ENCODE peak calls at places on chromosomes 16 and 17, in nine cellular contexts. D, T, P, Q, J, B, O, R and N are unnamed samples.
A peak's percentile ranks its signal among the peaks of the same experiment; 100 is the strongest.

GRCh38 chr16:71878911-71879310 is 5.1 kb downstream of the ZNF821 start:
- DNase-seq in Q (no peak), B (no peak), T (no peak), D (no peak), O (no peak), J (no peak), P (no peak), R (no peak), N (no peak)

GRCh38 chr16:27475561-27475960 is 73.6 kb downstream of the IL21R start:
- DNase-seq in O (no peak), J (no peak), Q (no peak), R (peak; percentile 27), T (no peak), B (no peak), D (no peak), P (no peak), N (no peak)

GRCh38 chr17:70855401-70856054 is 686.2 kb downstream of the KCNJ2 start:
- DNase-seq in B (no peak), D (no peak), Q (no peak), P (no peak), T (no peak), O (no peak), J (peak; percentile 42), R (no peak), N (no peak)

GRCh38 chr16:15650698-15651161 is 685 bp downstream of the NDE1 start:
- DNase-seq in D (peak; percentile 51), P (no peak), J (peak; percentile 8), Q (peak; percentile 52), T (no peak), O (peak; percentile 30), B (peak; percentile 36), R (peak; percentile 30), N (peak; percentile 65)

GRCh38 chr17:38608648-38609047 is 2.9 kb upstream of the SRCIN1 start:
- DNase-seq in P (no peak), Q (no peak), T (no peak), D (no peak), J (peak; percentile 83), O (peak; percentile 96), B (no peak), R (peak; percentile 43), N (no peak)

GRCh38 chr17:34412965-34413441 is 50.0 kb upstream of the CCL1 start:
- DNase-seq in B (no peak), Q (no peak), T (no peak), R (no peak), P (no peak), D (no peak), J (no peak), O (no peak), N (no peak)

GRCh38 chr17:80773243-80773991 is 218.2 kb upstream of the CHMP6 start:
- DNase-seq in B (no peak), D (peak; percentile 78), O (no peak), J (no peak), P (no peak), T (peak; percentile 98), Q (no peak), R (no peak), N (peak; percentile 79)

GRCh38 chr17:73969956-73970355 is 233.5 kb upstream of the RPL38 start:
- DNase-seq in B (no peak), O (no peak), D (no peak), T (peak; percentile 73), R (no peak), J (no peak), Q (no peak), P (no peak), N (peak; percentile 23)

DNA sequence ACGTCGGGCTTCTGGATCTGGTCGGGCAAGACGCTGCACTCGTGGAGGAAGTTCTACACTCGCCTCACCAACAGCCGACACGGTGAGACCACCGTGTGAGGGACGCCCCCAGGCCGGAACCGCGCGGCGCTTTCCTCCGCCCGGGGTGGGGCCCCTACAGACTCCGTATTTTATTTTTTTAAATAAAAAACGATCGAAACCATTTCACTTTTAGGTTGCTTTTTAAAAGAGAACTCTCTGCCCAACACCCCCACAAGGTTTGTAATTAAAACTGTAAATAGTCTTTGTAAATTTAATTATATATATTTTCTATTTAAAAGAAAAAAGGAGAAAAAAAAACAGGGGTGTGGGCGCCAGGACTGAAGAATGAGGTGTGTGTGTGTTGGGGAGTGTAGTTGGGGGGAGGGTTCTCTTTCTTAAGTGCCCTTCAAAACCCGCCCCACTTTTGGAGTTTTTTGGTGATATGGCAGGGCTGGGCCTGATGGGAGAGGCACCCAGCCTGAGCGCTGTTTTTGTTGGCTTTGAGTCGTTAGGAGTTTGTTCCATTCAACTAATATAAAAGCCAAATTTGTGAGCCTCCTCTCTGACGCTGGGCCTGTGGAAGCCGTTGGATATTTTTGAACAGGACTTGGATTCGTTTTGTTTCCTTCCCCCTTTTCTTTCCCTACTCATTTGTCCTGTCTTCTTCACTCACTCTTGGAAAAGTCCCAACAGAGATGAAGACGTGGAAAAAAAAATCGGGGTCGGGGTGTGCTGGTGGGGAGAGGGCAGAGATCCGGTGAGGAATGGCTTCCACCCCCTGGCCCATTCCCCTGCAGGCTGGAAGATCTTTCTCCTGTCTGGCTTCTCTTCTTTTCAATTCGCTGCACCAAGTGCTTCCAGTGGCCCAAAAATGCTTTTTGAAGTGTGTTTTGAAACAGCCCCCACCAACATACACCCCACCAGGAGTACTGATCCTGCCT is 2.3 kb downstream of the FZD2 start:
- DNase-seq in J (no peak), D (no peak), P (no peak), T (no peak), O (peak; percentile 5), R (no peak), Q (no peak), B (no peak), N (no peak)
- H3K27me3 ChIP-seq in J (no peaks in the 10 kb centered on the region), D (no peaks in the 10 kb centered on the region), P (peaks cover 6% of the 10 kb centered on the region), T (peaks cover 18% of the 10 kb centered on the region), O (no peaks in the 10 kb centered on the region), R (no peaks in the 10 kb centered on the region), Q (no peaks in the 10 kb centered on the region), B (no peaks in the 10 kb centered on the region), N (no peaks in the 10 kb centered on the region)

GRCh38 chr16:67551091-67551490 is 11.2 kb upstream of the CTCF start:
- DNase-seq in J (no peak), B (no peak), P (no peak), R (no peak), Q (no peak), T (peak; percentile 44), D (no peak), O (no peak), N (no peak)
- H3K4me1 ChIP-seq in J (peaks cover 28% of the 10 kb centered on the region), B (peaks cover 61% of the 10 kb centered on the region), P (peaks cover 52% of the 10 kb centered on the region), R (peaks cover 24% of the 10 kb centered on the region), Q (no peaks in the 10 kb centered on the region), T (peaks cover 15% of the 10 kb centered on the region), D (peaks cover 8% of the 10 kb centered on the region), O (peaks cover 36% of the 10 kb centered on the region), N (peaks cover 6% of the 10 kb centered on the region)

GRCh38 chr17:79443026-79443425 is 167.8 kb downstream of the RBFOX3 start:
- DNase-seq in R (no peak), Q (no peak), J (no peak), B (no peak), P (no peak), T (no peak), D (no peak), O (no peak), N (no peak)
- H3K27me3 ChIP-seq in R (no peaks in the 10 kb centered on the region), Q (no peaks in the 10 kb centered on the region), J (no peaks in the 10 kb centered on the region), B (no peaks in the 10 kb centered on the region), P (no peaks in the 10 kb centered on the region), T (no peaks in the 10 kb centered on the region), D (no peaks in the 10 kb centered on the region), O (no peaks in the 10 kb centered on the region), N (no peaks in the 10 kb centered on the region)

GRCh38 chr17:75683467-75684041 is 16.4 kb downstream of the SAP30BP start:
- DNase-seq in P (no peak), R (peak; percentile 90), J (no peak), T (no peak), Q (no peak), D (no peak), O (no peak), B (no peak), N (no peak)
- H3K4me1 ChIP-seq in P (peaks cover 11% of the 10 kb centered on the region), R (peaks cover 83% of the 10 kb centered on the region), J (peaks cover 31% of the 10 kb centered on the region), T (peaks cover 50% of the 10 kb centered on the region), Q (no peaks in the 10 kb centered on the region), D (peaks cover 45% of the 10 kb centered on the region), O (peaks cover 40% of the 10 kb centered on the region), B (peaks cover 8% of the 10 kb centered on the region), N (no peaks in the 10 kb centered on the region)

DNA sequence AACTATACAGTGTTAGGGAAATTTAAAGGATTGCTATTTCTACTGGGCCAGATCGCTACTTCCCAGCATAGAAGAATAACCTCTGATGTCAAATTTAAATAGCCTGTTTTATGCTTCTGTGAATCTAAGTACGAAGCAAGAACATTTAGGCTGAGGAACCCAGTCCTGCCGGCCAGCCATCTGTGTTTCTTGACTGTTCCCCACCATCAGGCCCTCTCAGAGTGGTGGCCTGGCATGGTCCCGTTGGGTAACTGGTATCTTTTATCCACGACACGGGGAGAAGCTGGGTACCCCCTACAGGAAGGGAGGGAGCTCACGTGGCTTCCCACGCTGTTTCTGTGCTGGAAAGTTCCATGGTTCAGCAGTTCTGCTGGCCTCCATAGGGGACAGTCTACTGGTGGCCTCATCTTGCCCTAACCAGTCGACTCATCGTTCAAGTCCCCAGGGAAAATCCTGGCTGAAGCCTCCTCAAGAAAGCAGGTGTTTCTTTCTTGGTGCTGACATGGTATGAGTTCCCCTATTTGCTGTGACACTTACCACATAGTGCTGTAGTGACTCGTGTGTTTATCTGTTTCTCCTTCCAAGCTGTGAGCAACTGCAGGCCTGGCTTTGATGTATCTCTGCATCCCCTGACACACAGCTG is 201.7 kb upstream of the NLRP1 start:
- DNase-seq in D (no peak), J (no peak), T (no peak), B (no peak), P (no peak), R (peak; percentile 39), O (no peak), Q (no peak), N (no peak)
- H3K27me3 ChIP-seq in D (no peaks in the 10 kb centered on the region), J (no peaks in the 10 kb centered on the region), T (no peaks in the 10 kb centered on the region), B (peaks cover 6% of the 10 kb centered on the region), P (peaks cover 3% of the 10 kb centered on the region), R (peaks cover 9% of the 10 kb centered on the region), O (no peaks in the 10 kb centered on the region), Q (no peaks in the 10 kb centered on the region), N (no peaks in the 10 kb centered on the region)

GRCh38 chr16:57617604-57618111 is 10.8 kb upstream of the ADGRG1 start:
- DNase-seq in Q (no peak), J (peak; percentile 4), R (no peak), O (no peak), T (peak; percentile 52), D (peak; percentile 11), B (no peak), P (no peak), N (no peak)
- H3K4me1 ChIP-seq in Q (no peaks in the 10 kb centered on the region), J (peaks cover 53% of the 10 kb centered on the region), R (peaks cover 43% of the 10 kb centered on the region), O (peaks cover 50% of the 10 kb centered on the region), T (no peaks in the 10 kb centered on the region), D (no peaks in the 10 kb centered on the region), B (no peaks in the 10 kb centered on the region), P (peaks cover 6% of the 10 kb centered on the region), N (no peaks in the 10 kb centered on the region)

GRCh38 chr17:4788807-4789700 is at the start of gene GLTPD2:
- DNase-seq in P (no peak), J (peak; percentile 18), R (no peak), T (no peak), Q (no peak), D (peak; percentile 48), B (no peak), O (no peak), N (no peak)
- H3K27me3 ChIP-seq in P (peaks cover 15% of the 10 kb centered on the region), J (no peaks in the 10 kb centered on the region), R (no peaks in the 10 kb centered on the region), T (no peaks in the 10 kb centered on the region), Q (no peaks in the 10 kb centered on the region), D (peaks cover 4% of the 10 kb centered on the region), B (peaks cover 18% of the 10 kb centered on the region), O (peaks cover 3% of the 10 kb centered on the region), N (no peaks in the 10 kb centered on the region)

GRCh38 chr17:77399319-77399959 is 258.7 kb downstream of the SEC14L1 start:
- DNase-seq in Q (no peak), P (no peak), D (no peak), R (no peak), B (no peak), O (no peak), J (no peak), T (no peak), N (no peak)
- H3K4me1 ChIP-seq in Q (peaks cover 7% of the 10 kb centered on the region), P (peaks cover 89% of the 10 kb centered on the region), D (peaks cover 20% of the 10 kb centered on the region), R (peaks cover 16% of the 10 kb centered on the region), B (peaks cover 100% of the 10 kb centered on the region), O (peaks cover 25% of the 10 kb centered on the region), J (peaks cover 40% of the 10 kb centered on the region), T (peaks cover 95% of the 10 kb centered on the region), N (peaks cover 16% of the 10 kb centered on the region)